ENCODE peak calls at places on chromosomes 2 and 18, in eight cellular contexts. One of them, this sample, is unnamed.

GRCh38 chr2:127506502-127506901 is 19.8 kb downstream of the IWS1 start:
- DNase-seq in uterus: no peak
- DNase-seq in body of pancreas: no peak
- DNase-seq in Peyer's patch: no peak
- DNase-seq in A549: no peak
- DNase-seq in HepG2: no peak
- DNase-seq in IMR-90: no peak
- DNase-seq in adrenal gland: no peak
- DNase-seq in this sample: no peak

GRCh38 chr2:73985318-73986084 is 791 bp downstream of the TET3 start:
- DNase-seq in IMR-90: no peak
- DNase-seq in A549: peak; percentile 36
- DNase-seq in Peyer's patch: peak; percentile 62
- DNase-seq in adrenal gland: peak; percentile 45
- DNase-seq in uterus: peak; percentile 50
- DNase-seq in HepG2: peak; percentile 31
- DNase-seq in body of pancreas: peak; percentile 34
- DNase-seq in this sample: no peak

GRCh38 chr2:143717053-143717452 is 587.8 kb downstream of the ARHGAP15 start:
- DNase-seq in IMR-90: peak; percentile 7
- DNase-seq in body of pancreas: peak; percentile 16
- DNase-seq in HepG2: no peak
- DNase-seq in uterus: no peak
- DNase-seq in A549: no peak
- DNase-seq in adrenal gland: no peak
- DNase-seq in Peyer's patch: no peak
- DNase-seq in this sample: no peak

GRCh38 chr2:38765149-38765548 is 12.9 kb upstream of the GEMIN6 start:
- DNase-seq in A549: no peak
- DNase-seq in body of pancreas: no peak
- DNase-seq in Peyer's patch: no peak
- DNase-seq in adrenal gland: no peak
- DNase-seq in IMR-90: peak; percentile 79
- DNase-seq in uterus: no peak
- DNase-seq in HepG2: no peak
- DNase-seq in this sample: no peak

GRCh38 chr18:22467760-22468553 is 50.2 kb upstream of the CTAGE1 start:
- DNase-seq in body of pancreas: no peak
- DNase-seq in Peyer's patch: no peak
- DNase-seq in A549: peak; percentile 88
- DNase-seq in adrenal gland: peak; percentile 58
- DNase-seq in uterus: peak; percentile 60
- DNase-seq in IMR-90: peak; percentile 100
- DNase-seq in HepG2: no peak
- DNase-seq in this sample: no peak

GRCh38 chr18:21496277-21496835 is 104.1 kb downstream of the ESCO1 start:
- DNase-seq in IMR-90: no peak
- DNase-seq in HepG2: peak; percentile 52
- DNase-seq in uterus: no peak
- DNase-seq in adrenal gland: no peak
- DNase-seq in A549: no peak
- DNase-seq in body of pancreas: no peak
- DNase-seq in Peyer's patch: no peak
- DNase-seq in this sample: no peak

GRCh38 chr2:522776-523175 is 154.4 kb downstream of the TMEM18 start:
- DNase-seq in uterus: no peak
- DNase-seq in body of pancreas: no peak
- DNase-seq in adrenal gland: no peak
- DNase-seq in Peyer's patch: no peak
- DNase-seq in A549: no peak
- DNase-seq in IMR-90: no peak
- DNase-seq in HepG2: no peak
- DNase-seq in this sample: no peak

GRCh38 chr2:2646312-2647051 is 315.4 kb upstream of the MYT1L start:
- DNase-seq in IMR-90: no peak
- DNase-seq in adrenal gland: no peak
- DNase-seq in A549: no peak
- DNase-seq in HepG2: no peak
- DNase-seq in body of pancreas: no peak
- DNase-seq in Peyer's patch: no peak
- DNase-seq in uterus: no peak
- DNase-seq in this sample: no peak

GRCh38 chr2:186551323-186552050 is 38.4 kb upstream of the ITGAV start:
- DNase-seq in A549: no peak
- DNase-seq in Peyer's patch: no peak
- DNase-seq in uterus: no peak
- DNase-seq in body of pancreas: no peak
- DNase-seq in HepG2: no peak
- DNase-seq in IMR-90: no peak
- DNase-seq in adrenal gland: no peak
- DNase-seq in this sample: no peak

GRCh38 chr18:61448316-61448715 is 115.1 kb downstream of the CDH20 start:
- DNase-seq in uterus: no peak
- DNase-seq in A549: no peak
- DNase-seq in body of pancreas: no peak
- DNase-seq in Peyer's patch: no peak
- DNase-seq in adrenal gland: no peak
- DNase-seq in IMR-90: no peak
- DNase-seq in HepG2: no peak
- DNase-seq in this sample: no peak

GRCh38 chr2:221999702-222000101 is 299.1 kb downstream of the PAX3 start:
- DNase-seq in uterus: no peak
- DNase-seq in HepG2: no peak
- DNase-seq in Peyer's patch: no peak
- DNase-seq in adrenal gland: no peak
- DNase-seq in IMR-90: peak; percentile 91
- DNase-seq in body of pancreas: no peak
- DNase-seq in A549: no peak
- DNase-seq in this sample: no peak

GRCh38 chr2:74515271-74516069 is 1.2 kb downstream of the TLX2 start:
- DNase-seq in IMR-90: no peak
- DNase-seq in A549: no peak
- DNase-seq in uterus: no peak
- DNase-seq in adrenal gland: no peak
- DNase-seq in body of pancreas: no peak
- DNase-seq in HepG2: no peak
- DNase-seq in Peyer's patch: peak; percentile 62
- DNase-seq in this sample: no peak

GRCh38 chr2:169366066-169366465 is 3.7 kb upstream of the LRP2 start:
- DNase-seq in uterus: no peak
- DNase-seq in adrenal gland: no peak
- DNase-seq in IMR-90: peak; percentile 2
- DNase-seq in HepG2: no peak
- DNase-seq in A549: no peak
- DNase-seq in body of pancreas: no peak
- DNase-seq in Peyer's patch: no peak
- DNase-seq in this sample: no peak

GRCh38 chr2:187349328-187349944 is 98.6 kb downstream of the CALCRL start:
- DNase-seq in HepG2: no peak
- DNase-seq in A549: no peak
- DNase-seq in uterus: no peak
- DNase-seq in adrenal gland: no peak
- DNase-seq in body of pancreas: no peak
- DNase-seq in IMR-90: no peak
- DNase-seq in Peyer's patch: no peak
- DNase-seq in this sample: no peak

GRCh38 chr2:167140767-167141166 is 252.5 kb downstream of the XIRP2 start:
- DNase-seq in HepG2: peak; percentile 62
- DNase-seq in Peyer's patch: no peak
- DNase-seq in body of pancreas: no peak
- DNase-seq in adrenal gland: no peak
- DNase-seq in A549: peak; percentile 47
- DNase-seq in IMR-90: peak; percentile 100
- DNase-seq in uterus: no peak
- DNase-seq in this sample: no peak

GRCh38 chr2:146734042-146734715 is 1110.7 kb upstream of the ACVR2A start:
- DNase-seq in body of pancreas: no peak
- DNase-seq in HepG2: peak; percentile 62
- DNase-seq in uterus: no peak
- DNase-seq in A549: peak; percentile 52
- DNase-seq in IMR-90: peak; percentile 41
- DNase-seq in adrenal gland: no peak
- DNase-seq in Peyer's patch: no peak
- DNase-seq in this sample: no peak

GRCh38 chr2:23419171-23420090 is 34.5 kb downstream of the KLHL29 start:
- DNase-seq in HepG2: no peak
- DNase-seq in adrenal gland: peak; percentile 25
- DNase-seq in uterus: peak; percentile 35
- DNase-seq in body of pancreas: no peak
- DNase-seq in IMR-90: no peak
- DNase-seq in Peyer's patch: peak; percentile 27
- DNase-seq in A549: no peak
- DNase-seq in this sample: no peak

GRCh38 chr2:112700004-112700667 is 20.7 kb upstream of the NT5DC4 start:
- DNase-seq in IMR-90: no peak
- DNase-seq in A549: no peak
- DNase-seq in adrenal gland: no peak
- DNase-seq in body of pancreas: no peak
- DNase-seq in uterus: no peak
- DNase-seq in HepG2: no peak
- DNase-seq in Peyer's patch: no peak
- DNase-seq in this sample: no peak

GRCh38 chr2:64202206-64202864 is 58.1 kb upstream of the PELI1 start:
- DNase-seq in IMR-90: peak; percentile 83
- DNase-seq in Peyer's patch: no peak
- DNase-seq in body of pancreas: no peak
- DNase-seq in A549: peak; percentile 68
- DNase-seq in adrenal gland: no peak
- DNase-seq in uterus: no peak
- DNase-seq in HepG2: no peak
- DNase-seq in this sample: no peak

GRCh38 chr2:64203131-64204005 is 59.1 kb upstream of the PELI1 start:
- DNase-seq in adrenal gland: no peak
- DNase-seq in HepG2: no peak
- DNase-seq in uterus: no peak
- DNase-seq in A549: no peak
- DNase-seq in IMR-90: peak; percentile 59
- DNase-seq in body of pancreas: no peak
- DNase-seq in Peyer's patch: no peak
- DNase-seq in this sample: no peak

GRCh38 chr2:64205415-64205814 is 61.2 kb upstream of the PELI1 start:
- DNase-seq in uterus: no peak
- DNase-seq in adrenal gland: no peak
- DNase-seq in Peyer's patch: no peak
- DNase-seq in HepG2: no peak
- DNase-seq in IMR-90: no peak
- DNase-seq in A549: no peak
- DNase-seq in body of pancreas: no peak
- DNase-seq in this sample: no peak

GRCh38 chr2:64204716-64205115 is 60.5 kb upstream of the PELI1 start:
- DNase-seq in adrenal gland: no peak
- DNase-seq in HepG2: no peak
- DNase-seq in body of pancreas: no peak
- DNase-seq in IMR-90: no peak
- DNase-seq in uterus: no peak
- DNase-seq in Peyer's patch: no peak
- DNase-seq in A549: no peak
- DNase-seq in this sample: no peak

DNA sequence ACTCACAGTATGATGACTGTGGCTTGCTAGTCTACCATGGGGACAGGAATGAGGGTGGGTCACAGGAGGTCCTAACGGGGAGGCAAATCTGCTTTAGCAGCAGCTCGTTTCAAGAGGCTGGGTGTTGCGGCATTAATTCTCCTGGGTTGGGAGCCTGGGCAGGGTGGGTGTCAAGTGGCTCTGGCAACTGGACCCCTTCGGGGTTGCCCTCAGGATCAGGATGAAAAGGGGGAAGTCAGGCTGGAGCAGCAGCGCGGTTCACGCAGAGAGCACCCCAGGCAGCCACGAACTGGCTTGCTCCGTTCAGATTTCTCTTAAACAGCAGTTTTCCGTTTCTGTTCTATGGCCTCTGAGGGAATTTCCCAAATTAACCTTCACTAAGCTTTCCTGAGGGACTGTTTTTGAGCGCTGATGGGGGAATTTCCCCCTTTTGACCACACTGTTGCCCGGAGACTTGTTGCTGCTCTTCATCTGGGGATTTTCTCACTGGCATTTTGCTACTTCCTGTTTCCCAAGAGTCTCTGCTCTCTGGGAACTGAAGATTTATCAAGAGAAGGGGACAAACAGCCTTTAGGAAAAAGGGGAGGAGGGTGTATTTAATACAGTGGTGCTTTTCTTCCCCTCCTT is 59.9 kb upstream of the PELI1 start:
- DNase-seq in adrenal gland: no peak
- DNase-seq in uterus: no peak
- DNase-seq in IMR-90: peak; percentile 62
- DNase-seq in body of pancreas: no peak
- DNase-seq in HepG2: no peak
- DNase-seq in Peyer's patch: peak; percentile 49
- DNase-seq in A549: no peak
- DNase-seq in this sample: peak; percentile 34
- TF ChIP-seq POLR2A in adrenal gland: no peak
- TF ChIP-seq POLR2A in uterus: no peak
- TF ChIP-seq POLR2A in IMR-90: no peak
- TF ChIP-seq POLR2A in body of pancreas: no peak
- TF ChIP-seq POLR2A in HepG2: no peak
- TF ChIP-seq POLR2A in Peyer's patch: no peak
- TF ChIP-seq POLR2A in A549: no peak
- TF ChIP-seq POLR2A in this sample: no peak

GRCh38 chr2:184564092-184564491 is 34.2 kb upstream of the ZNF804A start:
- DNase-seq in adrenal gland: no peak
- DNase-seq in Peyer's patch: no peak
- DNase-seq in body of pancreas: no peak
- DNase-seq in HepG2: no peak
- DNase-seq in uterus: no peak
- DNase-seq in A549: no peak
- DNase-seq in IMR-90: no peak
- DNase-seq in this sample: no peak
- H3K4me3 ChIP-seq in adrenal gland: no peak overlapping the region
- H3K4me3 ChIP-seq in Peyer's patch: no peak overlapping the region
- H3K4me3 ChIP-seq in body of pancreas: no peak overlapping the region
- H3K4me3 ChIP-seq in HepG2: no peak overlapping the region
- H3K4me3 ChIP-seq in uterus: no peak overlapping the region
- H3K4me3 ChIP-seq in A549: no peak overlapping the region
- H3K4me3 ChIP-seq in IMR-90: no peak overlapping the region
- H3K4me3 ChIP-seq in this sample: no peak overlapping the region

GRCh38 chr2:176088048-176088936 is 4.2 kb upstream of the HOXD13 start:
- DNase-seq in Peyer's patch: peak; percentile 77
- DNase-seq in A549: peak; percentile 55
- DNase-seq in adrenal gland: peak; percentile 52
- DNase-seq in HepG2: peak; percentile 40
- DNase-seq in IMR-90: peak; percentile 23
- DNase-seq in uterus: peak; percentile 51
- DNase-seq in body of pancreas: peak; percentile 54
- DNase-seq in this sample: peak; percentile 75
- TF ChIP-seq CTCF in Peyer's patch: no peak
- TF ChIP-seq CTCF in A549: peak; percentile 64
- TF ChIP-seq CTCF in adrenal gland: peak; percentile 70
- TF ChIP-seq CTCF in HepG2: peak; percentile 96
- TF ChIP-seq CTCF in IMR-90: peak; percentile 67
- TF ChIP-seq CTCF in uterus: peak; percentile 79
- TF ChIP-seq CTCF in body of pancreas: peak; percentile 87
- TF ChIP-seq CTCF in this sample: peak; percentile 24

DNA sequence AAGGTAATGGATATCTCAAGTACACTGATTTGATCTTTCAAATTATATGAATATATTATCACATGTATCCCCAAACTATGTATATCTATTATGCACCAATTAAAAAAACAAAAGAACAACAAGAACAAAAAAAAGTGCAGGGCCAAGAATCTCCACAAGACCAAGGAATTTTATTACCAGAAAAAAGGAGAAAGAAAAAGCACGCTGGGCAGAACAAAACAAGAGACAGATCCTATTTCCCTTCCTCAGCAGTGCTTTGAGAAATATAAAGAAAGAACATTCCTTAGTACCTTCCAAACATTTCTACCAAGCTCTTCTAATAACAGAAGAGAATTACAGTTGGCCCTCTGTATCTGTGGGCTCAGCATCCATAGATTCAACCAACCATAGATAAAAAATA is 144.7 kb upstream of the CREB1 start:
- DNase-seq in IMR-90: no peak
- DNase-seq in HepG2: no peak
- DNase-seq in adrenal gland: no peak
- DNase-seq in A549: no peak
- DNase-seq in Peyer's patch: no peak
- DNase-seq in uterus: no peak
- DNase-seq in body of pancreas: no peak
- DNase-seq in this sample: no peak
- TF ChIP-seq POLR2A in IMR-90: no peak
- TF ChIP-seq POLR2A in HepG2: no peak
- TF ChIP-seq POLR2A in adrenal gland: no peak
- TF ChIP-seq POLR2A in A549: no peak
- TF ChIP-seq POLR2A in Peyer's patch: no peak
- TF ChIP-seq POLR2A in uterus: no peak
- TF ChIP-seq POLR2A in body of pancreas: no peak
- TF ChIP-seq POLR2A in this sample: no peak